ENCODE peak calls at places on chromosomes 4 and X, in eight cellular contexts. One of them, this sample, is unnamed.
A peak's percentile ranks its signal among the peaks of the same experiment; 100 is the strongest.

GRCh38 chr4:95867919-95868318 is 28.0 kb downstream of the PDHA2 start:
- DNase-seq in lower leg skin: no peak
- DNase-seq in T-helper 2 cell: no peak
- DNase-seq in NCI-H2107: no peak
- DNase-seq in T47D: no peak
- DNase-seq in Calu3: no peak
- DNase-seq in H7: no peak
- DNase-seq in lung: no peak
- DNase-seq in this sample: no peak

GRCh38 chr4:125464146-125464545 is 149.4 kb downstream of the FAT4 start:
- DNase-seq in lower leg skin: no peak
- DNase-seq in T-helper 2 cell: no peak
- DNase-seq in NCI-H2107: no peak
- DNase-seq in T47D: no peak
- DNase-seq in Calu3: no peak
- DNase-seq in H7: no peak
- DNase-seq in lung: no peak
- DNase-seq in this sample: no peak

GRCh38 chr4:48341776-48342558 is 638 bp downstream of the SLAIN2 start:
- DNase-seq in lower leg skin: peak; percentile 93
- DNase-seq in T-helper 2 cell: peak; percentile 35
- DNase-seq in NCI-H2107: no peak
- DNase-seq in T47D: no peak
- DNase-seq in Calu3: peak; percentile 38
- DNase-seq in H7: peak; percentile 75
- DNase-seq in lung: peak; percentile 62
- DNase-seq in this sample: peak; percentile 28

GRCh38 chr4:173025131-173025530 is 143.5 kb upstream of the GALNT7 start:
- DNase-seq in lower leg skin: no peak
- DNase-seq in T-helper 2 cell: no peak
- DNase-seq in NCI-H2107: peak; percentile 46
- DNase-seq in T47D: peak; percentile 13
- DNase-seq in Calu3: peak; percentile 72
- DNase-seq in H7: peak; percentile 46
- DNase-seq in lung: peak; percentile 43
- DNase-seq in this sample: peak; percentile 54

GRCh38 chr4:150818129-150818528 is 197.0 kb downstream of the LRBA start:
- DNase-seq in lower leg skin: no peak
- DNase-seq in T-helper 2 cell: no peak
- DNase-seq in NCI-H2107: no peak
- DNase-seq in T47D: no peak
- DNase-seq in Calu3: no peak
- DNase-seq in H7: no peak
- DNase-seq in lung: no peak
- DNase-seq in this sample: no peak

GRCh38 chrX:24494544-24495113 is 29.5 kb downstream of the PDK3 start:
- DNase-seq in lower leg skin: no peak
- DNase-seq in T-helper 2 cell: no peak
- DNase-seq in NCI-H2107: peak; percentile 63
- DNase-seq in T47D: peak; percentile 5
- DNase-seq in Calu3: peak; percentile 37
- DNase-seq in H7: no peak
- DNase-seq in lung: no peak
- DNase-seq in this sample: peak; percentile 18

GRCh38 chr4:73911746-73912145 is 42.6 kb downstream of the CXCL1 start:
- DNase-seq in lower leg skin: no peak
- DNase-seq in T-helper 2 cell: no peak
- DNase-seq in NCI-H2107: no peak
- DNase-seq in T47D: no peak
- DNase-seq in Calu3: no peak
- DNase-seq in H7: no peak
- DNase-seq in lung: no peak
- DNase-seq in this sample: no peak

GRCh38 chrX:23884427-23885024 is 23.2 kb downstream of the APOO start:
- DNase-seq in lower leg skin: no peak
- DNase-seq in T-helper 2 cell: no peak
- DNase-seq in NCI-H2107: no peak
- DNase-seq in T47D: no peak
- DNase-seq in Calu3: no peak
- DNase-seq in H7: no peak
- DNase-seq in lung: no peak
- DNase-seq in this sample: no peak

GRCh38 chr4:70873216-70873615 is 29.0 kb upstream of the MOB1B start:
- DNase-seq in lower leg skin: no peak
- DNase-seq in T-helper 2 cell: no peak
- DNase-seq in NCI-H2107: no peak
- DNase-seq in T47D: no peak
- DNase-seq in Calu3: no peak
- DNase-seq in H7: no peak
- DNase-seq in lung: no peak
- DNase-seq in this sample: no peak

GRCh38 chr4:136865591-136865990 is 666.7 kb downstream of the PCDH18 start:
- DNase-seq in lower leg skin: no peak
- DNase-seq in T-helper 2 cell: no peak
- DNase-seq in NCI-H2107: no peak
- DNase-seq in T47D: no peak
- DNase-seq in Calu3: no peak
- DNase-seq in H7: no peak
- DNase-seq in lung: no peak
- DNase-seq in this sample: no peak

GRCh38 chr4:33961751-33962150 is 2282.6 kb downstream of the ARAP2 start:
- DNase-seq in lower leg skin: no peak
- DNase-seq in T-helper 2 cell: no peak
- DNase-seq in NCI-H2107: no peak
- DNase-seq in T47D: no peak
- DNase-seq in Calu3: no peak
- DNase-seq in H7: no peak
- DNase-seq in lung: no peak
- DNase-seq in this sample: no peak

GRCh38 chrX:107935200-107935599 is 47.0 kb downstream of the TEX13B start:
- DNase-seq in lower leg skin: no peak
- DNase-seq in T-helper 2 cell: no peak
- DNase-seq in NCI-H2107: no peak
- DNase-seq in T47D: no peak
- DNase-seq in Calu3: peak; percentile 18
- DNase-seq in H7: no peak
- DNase-seq in lung: no peak
- DNase-seq in this sample: no peak

GRCh38 chr4:107688421-107688820 is 31.6 kb downstream of the PAPSS1 start:
- DNase-seq in lower leg skin: no peak
- DNase-seq in T-helper 2 cell: no peak
- DNase-seq in NCI-H2107: no peak
- DNase-seq in T47D: no peak
- DNase-seq in Calu3: no peak
- DNase-seq in H7: no peak
- DNase-seq in lung: no peak
- DNase-seq in this sample: no peak

GRCh38 chr4:169342906-169343560 is 72.3 kb upstream of the SH3RF1 start:
- DNase-seq in lower leg skin: no peak
- DNase-seq in T-helper 2 cell: no peak
- DNase-seq in NCI-H2107: no peak
- DNase-seq in T47D: no peak
- DNase-seq in Calu3: no peak
- DNase-seq in H7: no peak
- DNase-seq in lung: no peak
- DNase-seq in this sample: no peak

GRCh38 chrX:132016628-132017430 is 6.3 kb upstream of the STK26 start:
- DNase-seq in lower leg skin: no peak
- DNase-seq in T-helper 2 cell: no peak
- DNase-seq in NCI-H2107: no peak
- DNase-seq in T47D: no peak
- DNase-seq in Calu3: no peak
- DNase-seq in H7: no peak
- DNase-seq in lung: no peak
- DNase-seq in this sample: no peak

GRCh38 chr4:121582296-121582695 is 114.5 kb downstream of the ANXA5 start:
- DNase-seq in lower leg skin: no peak
- DNase-seq in T-helper 2 cell: no peak
- DNase-seq in NCI-H2107: no peak
- DNase-seq in T47D: no peak
- DNase-seq in Calu3: no peak
- DNase-seq in H7: no peak
- DNase-seq in lung: no peak
- DNase-seq in this sample: no peak

GRCh38 chr4:61511716-61512488 is 311.8 kb downstream of the ADGRL3 start:
- DNase-seq in lower leg skin: no peak
- DNase-seq in T-helper 2 cell: no peak
- DNase-seq in NCI-H2107: no peak
- DNase-seq in T47D: no peak
- DNase-seq in Calu3: no peak
- DNase-seq in H7: no peak
- DNase-seq in lung: no peak
- DNase-seq in this sample: no peak

GRCh38 chr4:80171251-80171650 is 26.1 kb upstream of the PRDM8 start:
- DNase-seq in lower leg skin: no peak
- DNase-seq in T-helper 2 cell: no peak
- DNase-seq in NCI-H2107: no peak
- DNase-seq in T47D: no peak
- DNase-seq in Calu3: no peak
- DNase-seq in H7: no peak
- DNase-seq in lung: no peak
- DNase-seq in this sample: no peak

GRCh38 chr4:181301735-181302380 is 941.3 kb upstream of the TENM3 start:
- DNase-seq in lower leg skin: no peak
- DNase-seq in T-helper 2 cell: no peak
- DNase-seq in NCI-H2107: peak; percentile 67
- DNase-seq in T47D: no peak
- DNase-seq in Calu3: peak; percentile 69
- DNase-seq in H7: no peak
- DNase-seq in lung: no peak
- DNase-seq in this sample: no peak

GRCh38 chr4:1055721-1056590 is 44.5 kb downstream of the FGFRL1 start:
- DNase-seq in lower leg skin: peak; percentile 90
- DNase-seq in T-helper 2 cell: peak; percentile 62
- DNase-seq in NCI-H2107: no peak
- DNase-seq in T47D: no peak
- DNase-seq in Calu3: no peak
- DNase-seq in H7: peak; percentile 91
- DNase-seq in lung: no peak
- DNase-seq in this sample: no peak

GRCh38 chr4:84499065-84499982 is at the start of gene NKX6-1:
- DNase-seq in lower leg skin: peak; percentile 91
- DNase-seq in T-helper 2 cell: no peak
- DNase-seq in NCI-H2107: peak; percentile 67
- DNase-seq in T47D: no peak
- DNase-seq in Calu3: peak; percentile 91
- DNase-seq in H7: peak; percentile 99
- DNase-seq in lung: no peak
- DNase-seq in this sample: peak; percentile 86

GRCh38 chrX:105821471-105822081 is 763 bp upstream of the NRK start:
- DNase-seq in lower leg skin: no peak
- DNase-seq in T-helper 2 cell: no peak
- DNase-seq in NCI-H2107: no peak
- DNase-seq in T47D: peak; percentile 18
- DNase-seq in Calu3: no peak
- DNase-seq in H7: peak; percentile 39
- DNase-seq in lung: no peak
- DNase-seq in this sample: peak; percentile 25

GRCh38 chr4:54063224-54063623 is 1.2 kb downstream of the CHIC2 start:
- DNase-seq in lower leg skin: no peak
- DNase-seq in T-helper 2 cell: no peak
- DNase-seq in NCI-H2107: no peak
- DNase-seq in T47D: no peak
- DNase-seq in Calu3: no peak
- DNase-seq in H7: no peak
- DNase-seq in lung: no peak
- DNase-seq in this sample: no peak

GRCh38 chr4:73718375-73719373 is 21.7 kb upstream of the CXCL8 start:
- DNase-seq in lower leg skin: no peak
- DNase-seq in T-helper 2 cell: no peak
- DNase-seq in NCI-H2107: no peak
- DNase-seq in T47D: no peak
- DNase-seq in Calu3: no peak
- DNase-seq in H7: no peak
- DNase-seq in lung: no peak
- DNase-seq in this sample: no peak

GRCh38 chr4:188930822-188931221 is 791.6 kb downstream of the TRIML1 start:
- DNase-seq in lower leg skin: no peak
- DNase-seq in T-helper 2 cell: no peak
- DNase-seq in NCI-H2107: no peak
- DNase-seq in T47D: no peak
- DNase-seq in Calu3: no peak
- DNase-seq in H7: no peak
- DNase-seq in lung: no peak
- DNase-seq in this sample: no peak

GRCh38 chr4:183136880-183137279 is 37.8 kb downstream of the WWC2 start:
- DNase-seq in lower leg skin: no peak
- DNase-seq in T-helper 2 cell: no peak
- DNase-seq in NCI-H2107: no peak
- DNase-seq in T47D: no peak
- DNase-seq in Calu3: no peak
- DNase-seq in H7: no peak
- DNase-seq in lung: no peak
- DNase-seq in this sample: no peak

GRCh38 chrX:100356497-100356896 is 53.6 kb downstream of the PCDH19 start:
- DNase-seq in lower leg skin: no peak
- DNase-seq in T-helper 2 cell: no peak
- DNase-seq in NCI-H2107: no peak
- DNase-seq in T47D: no peak
- DNase-seq in Calu3: no peak
- DNase-seq in H7: no peak
- DNase-seq in lung: no peak
- DNase-seq in this sample: no peak

GRCh38 chrX:129759576-129760061 is 20.1 kb upstream of the SASH3 start:
- DNase-seq in lower leg skin: no peak
- DNase-seq in T-helper 2 cell: no peak
- DNase-seq in NCI-H2107: no peak
- DNase-seq in T47D: no peak
- DNase-seq in Calu3: peak; percentile 39
- DNase-seq in H7: no peak
- DNase-seq in lung: no peak
- DNase-seq in this sample: no peak

GRCh38 chr4:189420488-189420887 is 520.2 kb upstream of the FRG1 start:
- DNase-seq in lower leg skin: no peak
- DNase-seq in T-helper 2 cell: no peak
- DNase-seq in NCI-H2107: no peak
- DNase-seq in T47D: no peak
- DNase-seq in Calu3: no peak
- DNase-seq in H7: no peak
- DNase-seq in lung: no peak
- DNase-seq in this sample: no peak

GRCh38 chr4:2806392-2807355 is 13.8 kb downstream of the SH3BP2 start:
- DNase-seq in lower leg skin: no peak
- DNase-seq in T-helper 2 cell: no peak
- DNase-seq in NCI-H2107: no peak
- DNase-seq in T47D: no peak
- DNase-seq in Calu3: no peak
- DNase-seq in H7: no peak
- DNase-seq in lung: peak; percentile 76
- DNase-seq in this sample: no peak

GRCh38 chr4:120855307-120856001 is 67.1 kb downstream of the PRDM5 start:
- DNase-seq in lower leg skin: no peak
- DNase-seq in T-helper 2 cell: no peak
- DNase-seq in NCI-H2107: no peak
- DNase-seq in T47D: no peak
- DNase-seq in Calu3: no peak
- DNase-seq in H7: no peak
- DNase-seq in lung: no peak
- DNase-seq in this sample: no peak

GRCh38 chr4:4974727-4975126 is 44.5 kb downstream of the CYTL1 start:
- DNase-seq in lower leg skin: no peak
- DNase-seq in T-helper 2 cell: no peak
- DNase-seq in NCI-H2107: no peak
- DNase-seq in T47D: no peak
- DNase-seq in Calu3: no peak
- DNase-seq in H7: no peak
- DNase-seq in lung: no peak
- DNase-seq in this sample: no peak

GRCh38 chr4:109355835-109356234 is 53.4 kb upstream of the COL25A1 start:
- DNase-seq in lower leg skin: no peak
- DNase-seq in T-helper 2 cell: no peak
- DNase-seq in NCI-H2107: no peak
- DNase-seq in T47D: no peak
- DNase-seq in Calu3: no peak
- DNase-seq in H7: no peak
- DNase-seq in lung: no peak
- DNase-seq in this sample: no peak

GRCh38 chrX:44072631-44073030 is 99.4 kb upstream of the NDP start:
- DNase-seq in lower leg skin: no peak
- DNase-seq in T-helper 2 cell: no peak
- DNase-seq in NCI-H2107: no peak
- DNase-seq in T47D: no peak
- DNase-seq in Calu3: no peak
- DNase-seq in H7: no peak
- DNase-seq in lung: no peak
- DNase-seq in this sample: no peak

This sample was measured in HuH-7.